ENCODE peak calls at places on chromosomes 5 and 9, in four cellular contexts. P, W, N and C are unnamed samples.

GRCh38 chr5:170554566-170555267 is 50.9 kb downstream of the KCNIP1 start:
- DNase-seq in W (peak; percentile 46), N (peak; percentile 61), P (no peak), C (no peak)

GRCh38 chr5:78927657-78928282 is 57.3 kb downstream of the ARSB start:
- DNase-seq in W (peak; percentile 76), N (peak; percentile 79), P (peak; percentile 49), C (no peak)

GRCh38 chr9:34133436-34133949 is 7.0 kb upstream of the DCAF12 start:
- DNase-seq in P (no peak), N (no peak), W (no peak), C (no peak)

GRCh38 chr5:176653401-176653800 is 6.1 kb downstream of the TSPAN17 start:
- DNase-seq in N (no peak), P (no peak), W (no peak), C (no peak)

GRCh38 chr9:93340091-93340490 is 111.4 kb upstream of the FAM120A start:
- DNase-seq in N (no peak), W (no peak), P (no peak), C (no peak)

GRCh38 chr5:149367249-149367971 is 9.6 kb downstream of the PCYOX1L start:
- DNase-seq in W (peak; percentile 76), P (peak; percentile 87), N (peak; percentile 79), C (peak; percentile 91)

GRCh38 chr5:81856948-81857928 is 106.3 kb upstream of the SSBP2 start:
- DNase-seq in W (peak; percentile 84), P (peak; percentile 42), N (peak; percentile 21), C (peak; percentile 62)

GRCh38 chr5:125342938-125343401 is 596.5 kb upstream of the ZNF608 start:
- DNase-seq in W (peak; percentile 72), P (no peak), N (peak; percentile 59), C (no peak)

GRCh38 chr5:59390074-59390659 is 503.4 kb downstream of the PDE4D start:
- DNase-seq in W (peak; percentile 33), P (no peak), N (peak; percentile 61), C (peak; percentile 42)

GRCh38 chr5:147396070-147396469 is 113.8 kb downstream of the DPYSL3 start:
- DNase-seq in P (no peak), W (no peak), N (no peak), C (no peak)

GRCh38 chr5:152542741-152543140 is 137.7 kb upstream of the NMUR2 start:
- DNase-seq in W (peak; percentile 8), P (peak; percentile 47), N (peak; percentile 13), C (peak; percentile 19)

GRCh38 chr5:40204157-40204556 is 475.6 kb upstream of the PTGER4 start:
- DNase-seq in P (no peak), N (no peak), W (no peak), C (no peak)

GRCh38 chr9:119368179-119368578 is 1.1 kb downstream of the BRINP1 start:
- DNase-seq in P (no peak), W (no peak), N (no peak), C (no peak)

GRCh38 chr9:94139672-94140417 is 55.6 kb downstream of the PTPDC1 start:
- DNase-seq in N (peak; percentile 98), W (peak; percentile 98), P (no peak), C (no peak)

GRCh38 chr9:76082062-76082461 is 191.6 kb downstream of the PCSK5 start:
- DNase-seq in P (no peak), N (no peak), W (no peak), C (no peak)

GRCh38 chr9:86354048-86354881 is at the start of gene TUT7:
- DNase-seq in N (peak; percentile 97), W (peak; percentile 97), P (peak; percentile 97), C (peak; percentile 96)

GRCh38 chr9:115204827-115205506 is 87.0 kb upstream of the TNC start:
- DNase-seq in N (peak; percentile 77), W (peak; percentile 96), P (no peak), C (peak; percentile 24)

GRCh38 chr5:94893404-94894145 is 275.1 kb downstream of the SLF1 start:
- DNase-seq in W (peak; percentile 10), N (peak; percentile 28), P (no peak), C (peak; percentile 15)